ENCODE peak calls at places on chromosomes 5 and 9, in four cellular contexts. I, Q, E and Z are unnamed samples.

GRCh38 chr9:135926402-135927194 is 19.3 kb upstream of the CAMSAP1 start:
- DNase-seq in E (no peak), Q (no peak), I (peak), Z (no peak)

GRCh38 chr9:106862115-106862945 is 636 bp upstream of the ZNF462 start:
- DNase-seq in I (no peak), E (no peak), Q (peak), Z (no peak)

GRCh38 chr5:7869474-7870136 is 657 bp downstream of the MTRR start:
- DNase-seq in E (peak), Q (no peak), I (no peak), Z (no peak)

GRCh38 chr5:143152445-143152844 is 251.0 kb downstream of the NR3C1 start:
- DNase-seq in I (no peak), E (no peak), Q (no peak), Z (no peak)

GRCh38 chr5:169429044-169429443 is 128.1 kb upstream of the SLIT3 start:
- DNase-seq in I (no peak), E (no peak), Q (no peak), Z (no peak)

GRCh38 chr5:36723921-36724320 is 117.5 kb downstream of the SLC1A3 start:
- DNase-seq in I (no peak), Q (no peak), E (no peak), Z (no peak)

GRCh38 chr5:124663101-124663506 is 83.3 kb downstream of the ZNF608 start:
- DNase-seq in I (no peak), Q (no peak), E (peak), Z (peak)

GRCh38 chr5:149697001-149697400 is 33.1 kb upstream of the PPARGC1B start:
- DNase-seq in E (no peak), I (no peak), Q (no peak), Z (no peak)

GRCh38 chr5:10319202-10319851 is 11.6 kb upstream of the CMBL start:
- DNase-seq in E (peak), I (no peak), Q (no peak), Z (peak)

GRCh38 chr9:135095470-135096407 is 8.3 kb downstream of the OLFM1 start:
- DNase-seq in E (no peak), Q (no peak), I (no peak), Z (no peak)

GRCh38 chr5:172940242-172941066 is 18.8 kb upstream of the RPL26L1 start:
- DNase-seq in I (no peak), Q (no peak), E (no peak), Z (no peak)

GRCh38 chr5:143063175-143063970 is 293.2 kb downstream of the ARHGAP26 start:
- DNase-seq in E (no peak), Q (no peak), I (no peak), Z (no peak)

GRCh38 chr9:19510907-19511306 is 102.1 kb downstream of the ACER2 start:
- DNase-seq in Q (no peak), E (no peak), I (no peak), Z (no peak)

GRCh38 chr5:171857537-171857936 is 71.9 kb downstream of the SMIM23 start:
- DNase-seq in I (no peak), E (no peak), Q (no peak), Z (no peak)

GRCh38 chr9:134410078-134410834 is 84.0 kb downstream of the RXRA start:
- DNase-seq in I (no peak), E (no peak), Q (no peak), Z (no peak)

GRCh38 chr5:144035341-144035740 is 135.1 kb downstream of the YIPF5 start:
- DNase-seq in I (no peak), E (no peak), Q (no peak), Z (no peak)

GRCh38 chr5:133952729-133953567 is 15.5 kb downstream of the C5orf15 start:
- DNase-seq in E (no peak), Q (no peak), I (no peak), Z (no peak)

GRCh38 chr5:153895266-153895665 is 143.4 kb downstream of the FAM114A2 start:
- DNase-seq in E (no peak), I (no peak), Q (no peak), Z (no peak)

GRCh38 chr5:115857621-115858349 is 16.1 kb downstream of the AP3S1 start:
- DNase-seq in I (no peak), E (no peak), Q (no peak), Z (no peak)

GRCh38 chr9:126357074-126357473 is 30.4 kb downstream of the MVB12B start:
- DNase-seq in E (no peak), Q (no peak), I (no peak), Z (no peak)

GRCh38 chr5:115243412-115243811 is 19.3 kb downstream of the PGGT1B start:
- DNase-seq in I (no peak), E (no peak), Q (no peak), Z (no peak)

GRCh38 chr9:105026451-105026850 is 98.5 kb upstream of the ABCA1 start:
- DNase-seq in E (no peak), I (no peak), Q (no peak), Z (no peak)

GRCh38 chr9:123614503-123615258 is 258.7 kb downstream of the CRB2 start:
- DNase-seq in Q (peak), I (no peak), E (no peak), Z (no peak)

GRCh38 chr5:100790170-100790665 is 112.9 kb downstream of the ST8SIA4 start:
- DNase-seq in I (no peak), Q (peak), E (peak), Z (no peak)

GRCh38 chr9:126169736-126170135 is 156.9 kb upstream of the MVB12B start:
- DNase-seq in E (no peak), I (no peak), Q (peak), Z (no peak)

GRCh38 chr5:179378441-179379271 is 33.4 kb upstream of the ADAMTS2 start:
- DNase-seq in I (no peak), Q (no peak), E (no peak), Z (no peak)

DNA sequence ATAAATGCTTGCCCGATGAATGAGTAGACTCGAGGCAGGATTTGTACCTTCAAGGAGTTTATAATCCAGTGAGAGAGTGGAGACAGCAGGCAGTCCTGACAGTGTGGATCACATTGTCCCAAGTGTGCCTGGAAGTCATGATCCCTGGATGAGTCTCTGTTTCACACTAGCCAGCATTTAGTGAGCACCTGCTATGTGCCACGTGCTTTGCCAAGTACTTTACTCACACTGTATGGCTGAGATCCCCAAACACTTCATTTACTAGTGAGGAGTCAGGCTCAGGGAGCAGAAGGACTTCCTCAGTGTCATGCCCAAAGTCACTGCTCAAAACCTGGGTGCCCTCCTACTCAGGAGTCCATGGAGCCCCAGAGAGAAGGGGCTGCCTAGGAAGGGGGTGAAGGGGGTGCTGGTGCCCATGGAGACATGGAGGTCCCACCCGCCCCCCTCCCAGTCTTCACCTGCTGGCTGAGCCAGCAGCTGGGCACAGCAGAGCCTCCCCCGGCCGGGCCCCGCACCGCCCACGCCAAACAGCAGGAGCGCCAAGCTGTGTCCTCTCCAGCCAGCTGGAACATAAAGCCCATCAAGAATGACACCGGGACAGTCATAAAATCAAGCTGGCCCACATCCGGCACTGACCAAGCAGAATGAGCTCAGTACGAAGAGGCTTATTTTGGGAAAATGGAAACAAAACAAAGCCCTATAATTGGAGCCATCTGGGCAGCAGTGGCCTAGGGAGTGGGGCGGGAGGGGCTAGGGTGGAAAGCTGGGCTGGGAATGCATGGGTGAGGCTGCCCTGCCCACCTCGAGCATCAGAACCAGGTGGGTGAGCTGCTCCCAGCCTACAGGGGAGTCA is 10.6 kb downstream of the LAMC3 start:
- DNase-seq in I (no peak), E (no peak), Q (no peak), Z (no peak)
- TF ChIP-seq FOSL1 in I (no peak), E (no peak), Q (no peak), Z (no peak)

GRCh38 chr9:75229605-75230332 is 141.5 kb downstream of the OSTF1 start:
- DNase-seq in I (peak), E (no peak), Q (no peak), Z (peak)
- TF ChIP-seq FOSL1 in I (peak), E (no peak), Q (no peak), Z (peak)

GRCh38 chr5:131988601-131989000 is 22.9 kb downstream of the ACSL6 start:
- DNase-seq in Q (no peak), E (no peak), I (no peak), Z (no peak)
- TF ChIP-seq FOSL1 in Q (no peak), E (no peak), I (no peak), Z (no peak)

GRCh38 chr9:68547417-68547816 is 6.7 kb upstream of the TMEM252 start:
- DNase-seq in I (no peak), Q (no peak), E (no peak), Z (no peak)
- TF ChIP-seq FOSL1 in I (no peak), Q (no peak), E (no peak), Z (no peak)

GRCh38 chr5:135462304-135462703 is 10.2 kb upstream of the TIFAB start:
- DNase-seq in E (peak), Q (peak), I (peak), Z (peak)
- TF ChIP-seq FOSL1 in E (no peak), Q (no peak), I (no peak), Z (no peak)

DNA sequence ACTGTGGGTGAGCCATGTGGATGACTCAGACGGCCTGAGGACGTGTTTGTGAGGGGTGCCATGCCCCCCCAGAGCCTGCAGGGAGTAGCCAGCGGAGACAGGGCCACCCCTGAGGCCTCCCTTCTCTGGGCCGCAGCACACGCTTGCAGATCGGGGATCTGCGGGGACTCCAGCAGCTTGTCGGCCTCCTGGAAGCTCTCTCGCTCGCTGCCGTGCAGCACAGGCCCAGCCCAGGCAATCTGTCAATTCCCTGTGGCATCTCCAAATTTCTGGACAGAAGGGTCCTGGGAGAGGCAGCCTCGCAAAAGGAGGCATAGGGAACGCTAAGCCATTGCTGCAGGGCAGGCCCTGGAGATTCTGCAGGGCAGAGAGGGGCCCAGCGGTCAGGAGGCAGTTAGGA is 21.2 kb downstream of the FLT4 start:
- DNase-seq in E (no peak), I (no peak), Q (no peak), Z (no peak)
- TF ChIP-seq FOSL1 in E (no peak), I (no peak), Q (no peak), Z (no peak)

DNA sequence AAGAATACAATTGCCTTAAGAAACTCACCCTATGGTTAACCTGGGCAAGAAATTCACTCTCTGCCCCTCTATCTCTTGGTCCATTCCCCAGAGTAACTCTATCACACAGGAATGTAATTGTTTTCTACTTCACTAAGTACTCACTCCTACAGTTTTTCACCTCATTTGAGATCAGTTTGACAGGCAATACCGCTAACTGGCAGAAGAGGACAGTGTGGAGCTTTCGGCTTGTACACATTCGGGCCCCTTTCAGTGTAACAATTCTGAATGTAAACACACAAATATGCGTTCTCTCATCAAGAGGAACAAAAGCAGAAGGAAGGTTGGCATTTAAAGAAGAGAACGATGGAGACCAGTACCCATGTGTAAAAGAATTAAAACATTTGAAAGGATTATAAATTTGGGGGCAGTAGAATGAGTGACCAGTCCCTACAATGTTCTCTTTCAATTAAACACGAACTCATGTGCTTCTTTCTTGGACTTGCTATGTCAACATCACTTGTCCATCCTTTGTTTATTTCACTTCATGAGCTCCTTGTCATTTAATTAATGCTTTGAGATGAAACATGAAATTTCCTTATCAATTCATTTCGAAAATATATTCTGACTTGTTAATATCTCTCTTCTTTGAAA is 188.5 kb upstream of the GRAMD2B start:
- DNase-seq in E (peak), I (peak), Q (peak), Z (peak)
- TF ChIP-seq FOSL1 in E (no peak), I (no peak), Q (no peak), Z (no peak)

DNA sequence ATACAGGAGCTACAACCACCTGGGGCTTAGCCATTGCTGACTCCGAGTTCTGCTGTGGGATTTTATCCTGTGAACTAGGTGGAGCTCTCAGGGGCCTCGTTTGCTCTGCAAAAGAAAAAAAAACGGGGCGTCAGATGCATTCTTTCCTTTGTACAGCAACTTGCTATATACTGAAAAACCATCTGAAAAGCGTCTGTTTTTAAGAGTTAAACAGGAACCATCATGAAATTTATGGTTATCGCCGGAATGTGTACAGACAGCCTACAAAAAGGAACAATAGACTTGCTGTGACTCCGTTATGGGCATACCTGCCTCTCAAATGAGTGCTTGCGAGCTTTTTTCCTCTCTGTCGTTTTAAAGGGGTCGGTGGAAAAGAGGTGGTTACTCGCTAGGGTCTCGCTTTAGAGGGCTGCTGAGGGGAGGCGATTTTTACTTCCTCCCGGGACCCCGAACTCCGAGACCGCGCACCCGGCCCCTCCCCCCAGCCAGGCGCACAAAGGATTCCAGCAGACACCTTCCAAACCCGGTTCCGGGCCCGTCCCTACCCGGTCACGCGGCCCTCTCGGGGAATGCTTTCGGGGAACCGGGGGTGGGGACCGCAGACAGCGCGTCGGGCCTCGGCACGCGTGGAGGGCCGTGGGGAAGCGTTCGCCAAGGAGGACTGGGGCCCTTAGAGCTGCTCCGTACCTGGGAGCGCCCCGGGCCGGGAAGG is 826 bp downstream of the PAIP1 start:
- DNase-seq in E (peak), I (peak), Q (peak), Z (peak)
- TF ChIP-seq FOSL1 in E (no peak), I (no peak), Q (no peak), Z (no peak)